ENCODE peak calls at places on chromosomes 12 and 14, in ten cellular contexts. S, E, A, H, D, R, F, B, V and U are unnamed samples.

GRCh38 chr14:102183922-102184677 is 44.4 kb downstream of the WDR20 start:
- DNase-seq in F (no peak), D (no peak), E (no peak), H (no peak), B (no peak), V (no peak), S (no peak), R (no peak), A (no peak), U (no peak)

GRCh38 chr14:86826641-86827040 is 1166.3 kb downstream of the GALC start:
- DNase-seq in E (no peak), F (no peak), H (no peak), A (no peak), S (no peak), B (no peak), D (peak; percentile 51), R (no peak), V (no peak), U (no peak)

GRCh38 chr12:56332512-56333196 is 1.1 kb downstream of the PAN2 start:
- DNase-seq in D (no peak), F (no peak), B (no peak), H (peak; percentile 51), E (no peak), V (no peak), A (no peak), S (no peak), R (no peak), U (no peak)

GRCh38 chr14:44782775-44783238 is 178.9 kb downstream of the KLHL28 start:
- DNase-seq in F (no peak), R (no peak), V (no peak), S (no peak), B (no peak), D (peak; percentile 80), A (no peak), E (no peak), H (no peak), U (no peak)

GRCh38 chr14:101721951-101722661 is 39.4 kb upstream of the PPP2R5C start:
- DNase-seq in V (no peak), B (no peak), H (peak; percentile 87), R (peak; percentile 91), A (no peak), S (no peak), F (peak; percentile 80), E (peak; percentile 45), D (no peak), U (peak; percentile 70)

GRCh38 chr12:92105676-92106075 is 40.0 kb downstream of the BTG1 start:
- DNase-seq in A (no peak), F (no peak), S (no peak), V (no peak), H (no peak), R (no peak), E (no peak), B (no peak), D (no peak), U (no peak)

GRCh38 chr14:94139006-94139405 is 9.6 kb upstream of the IFI27L2 start:
- DNase-seq in D (no peak), H (no peak), A (no peak), F (no peak), R (no peak), V (no peak), B (no peak), E (no peak), S (no peak), U (no peak)

GRCh38 chr12:117699575-117699974 is 269.2 kb downstream of the KSR2 start:
- DNase-seq in R (no peak), F (no peak), H (no peak), A (no peak), V (no peak), S (no peak), D (no peak), B (no peak), E (no peak), U (no peak)

GRCh38 chr14:77804592-77804991 is 4.7 kb downstream of the ADCK1 start:
- DNase-seq in F (peak; percentile 12), B (no peak), V (no peak), H (no peak), S (no peak), D (no peak), A (peak; percentile 19), R (no peak), E (no peak), U (no peak)

GRCh38 chr14:60430276-60430675 is 55.6 kb downstream of the C14orf39 start:
- DNase-seq in F (no peak), S (no peak), R (no peak), E (no peak), A (no peak), H (no peak), V (no peak), D (no peak), B (no peak), U (no peak)

GRCh38 chr12:12927211-12928079 is 24.5 kb downstream of the GPRC5D start:
- DNase-seq in E (peak; percentile 38), B (no peak), R (no peak), F (peak; percentile 97), H (peak; percentile 85), S (no peak), V (peak; percentile 90), A (peak; percentile 93), D (peak; percentile 45), U (peak; percentile 77)

DNA sequence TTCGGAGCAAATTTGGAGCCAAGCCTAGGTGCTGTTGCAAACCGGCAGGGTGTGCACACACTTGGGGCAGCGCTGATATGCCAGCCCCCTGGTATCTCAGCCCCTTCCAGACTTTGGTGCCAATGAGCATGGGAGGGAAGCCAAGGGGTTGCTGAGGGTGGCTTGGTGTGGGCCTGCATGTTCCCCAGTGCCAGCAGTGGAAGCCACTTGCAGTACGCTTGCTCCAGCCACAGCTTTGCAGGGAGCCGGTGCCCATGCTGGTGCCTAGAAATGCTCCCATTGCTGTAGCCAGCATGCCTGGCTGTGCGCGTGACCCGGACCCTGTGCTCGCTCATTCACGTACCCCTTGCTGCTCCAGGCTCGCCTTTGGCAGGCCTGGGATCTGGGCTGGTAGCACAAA is 67.1 kb upstream of the DNM1L start:
- DNase-seq in R (no peak), B (no peak), D (no peak), A (no peak), V (no peak), H (no peak), E (peak; percentile 44), S (no peak), F (no peak), U (no peak)
- H3K27ac ChIP-seq in R (no peak overlapping the region), B (no peak overlapping the region), D (no peak overlapping the region), A (no peak overlapping the region), V (no peak overlapping the region), H (no peak overlapping the region), E (no peak overlapping the region), S (no peak overlapping the region), F (peak overlapping the region; percentile 68), U (no peak overlapping the region)

GRCh38 chr12:52027085-52027843 is 20.5 kb downstream of the TAMALIN start:
- DNase-seq in V (no peak), R (no peak), B (no peak), H (no peak), A (no peak), D (no peak), F (no peak), S (no peak), E (peak; percentile 77), U (no peak)

GRCh38 chr12:52023182-52023975 is 16.6 kb downstream of the TAMALIN start:
- DNase-seq in V (peak; percentile 62), A (peak; percentile 94), R (no peak), E (peak; percentile 88), B (peak; percentile 60), F (peak; percentile 89), S (no peak), H (peak; percentile 98), D (peak; percentile 56), U (peak; percentile 94)

GRCh38 chr12:52023976-52024688 is 17.4 kb downstream of the TAMALIN start:
- DNase-seq in H (no peak), B (no peak), R (no peak), D (no peak), F (no peak), S (no peak), E (no peak), A (no peak), V (no peak), U (no peak)

GRCh38 chr12:52026267-52026666 is 19.5 kb downstream of the TAMALIN start:
- DNase-seq in R (no peak), F (no peak), D (no peak), S (no peak), A (no peak), B (no peak), H (no peak), E (no peak), V (no peak), U (no peak)

GRCh38 chr12:52025301-52026172 is 18.8 kb downstream of the TAMALIN start:
- DNase-seq in H (peak; percentile 91), R (peak; percentile 98), V (peak; percentile 86), A (peak; percentile 90), D (peak; percentile 77), E (peak; percentile 86), F (peak; percentile 83), S (no peak), B (no peak), U (peak; percentile 95)
- TF ChIP-seq POLR2A in H (no peak), R (no peak), V (no peak), A (no peak), D (peak; percentile 43), E (peak; percentile 21), F (no peak), S (no peak), B (no peak), U (no peak)

GRCh38 chr14:64915797-64916196 is 1.5 kb downstream of the CHURC1 start:
- DNase-seq in R (no peak), F (no peak), H (no peak), D (no peak), E (no peak), V (no peak), S (no peak), B (no peak), A (no peak), U (no peak)
- H3K4me3 ChIP-seq in R (peak overlapping the region; percentile 99), F (no peak overlapping the region), H (peak overlapping the region; percentile 80), D (no peak overlapping the region), E (no peak overlapping the region), V (no peak overlapping the region), S (no peak overlapping the region), B (peak overlapping the region; percentile 90), A (peak overlapping the region; percentile 98), U (no peak overlapping the region)

GRCh38 chr14:74915426-74915825 is 7.6 kb downstream of the RPS6KL1 start:
- DNase-seq in R (no peak), D (no peak), A (no peak), B (no peak), S (no peak), F (no peak), H (no peak), E (no peak), V (no peak), U (no peak)

GRCh38 chr14:74918380-74918779 is 4.7 kb downstream of the RPS6KL1 start:
- DNase-seq in H (no peak), V (no peak), R (no peak), S (no peak), D (no peak), E (no peak), A (no peak), B (no peak), F (no peak), U (no peak)

GRCh38 chr14:74915826-74916225 is 7.2 kb downstream of the RPS6KL1 start:
- DNase-seq in R (no peak), B (no peak), V (no peak), H (no peak), D (no peak), F (no peak), S (no peak), E (no peak), A (no peak), U (no peak)

GRCh38 chr14:74917646-74918081 is 5.4 kb downstream of the RPS6KL1 start:
- DNase-seq in H (no peak), F (no peak), D (no peak), R (no peak), S (no peak), B (no peak), V (no peak), E (peak; percentile 71), A (no peak), U (no peak)

GRCh38 chr14:74917200-74917543 is 5.9 kb downstream of the RPS6KL1 start:
- DNase-seq in B (no peak), V (no peak), S (no peak), A (no peak), E (no peak), R (no peak), F (no peak), D (no peak), H (no peak), U (no peak)
- H3K27ac ChIP-seq in B (no peak overlapping the region), V (no peak overlapping the region), S (peak overlapping the region; percentile 64), A (no peak overlapping the region), E (peak overlapping the region; percentile 81), R (peak overlapping the region; percentile 44), F (no peak overlapping the region), D (no peak overlapping the region), H (peak overlapping the region; percentile 13), U (peak overlapping the region; percentile 21)